ENCODE peak calls at places on chromosomes 13 and 19, in nine cellular contexts. Y is GM13977, S is epithelial cell of proximal tubule, W is WTC11, M is colonic mucosa, T is body of pancreas, U is B cell, V is IMR-90, E is Calu3. J is an unnamed sample.

GRCh38 chr19:8148410-8149231 is 771 bp downstream of the FBN3 start:
- DNase-seq in Y (no peak), S (no peak), W (peak; percentile 93), M (no peak), T (no peak), U (peak; percentile 68), V (no peak), E (peak; percentile 40), J (peak; percentile 14)

GRCh38 chr19:8571006-8571411 is 6.2 kb downstream of the MYO1F start:
- DNase-seq in Y (no peak), S (no peak), W (no peak), M (peak; percentile 38), T (no peak), U (no peak), V (peak; percentile 68), E (peak; percentile 6), J (peak; percentile 73)

GRCh38 chr13:39581177-39581576 is 21.8 kb downstream of the LHFPL6 start:
- DNase-seq in Y (no peak), S (no peak), W (no peak), M (no peak), T (no peak), U (no peak), V (no peak), E (no peak), J (no peak)

GRCh38 chr19:5983367-5983955 is 5.5 kb upstream of the RANBP3 start:
- DNase-seq in Y (no peak), S (no peak), W (no peak), M (no peak), T (no peak), U (no peak), V (no peak), E (no peak), J (no peak)

GRCh38 chr13:61188057-61188456 is 227.6 kb downstream of the PCDH20 start:
- DNase-seq in Y (no peak), S (no peak), W (no peak), M (no peak), T (no peak), U (no peak), V (no peak), E (no peak), J (no peak)

GRCh38 chr13:51453308-51453958 is 597 bp upstream of the INTS6 start:
- DNase-seq in Y (peak; percentile 84), S (peak; percentile 52), W (peak; percentile 66), M (peak; percentile 87), T (no peak), U (peak; percentile 84), V (no peak), E (peak; percentile 70), J (peak; percentile 84)

GRCh38 chr13:35481777-35482176 is 5.3 kb upstream of the MAB21L1 start:
- DNase-seq in Y (no peak), S (no peak), W (no peak), M (no peak), T (no peak), U (no peak), V (no peak), E (no peak), J (no peak)

GRCh38 chr19:47156861-47157454 is 26.3 kb downstream of the SAE1 start:
- DNase-seq in Y (peak; percentile 28), S (no peak), W (no peak), M (no peak), T (no peak), U (no peak), V (no peak), E (no peak), J (peak; percentile 36)

GRCh38 chr19:11425719-11426457 is 6.8 kb upstream of the RGL3 start:
- DNase-seq in Y (no peak), S (no peak), W (peak; percentile 76), M (no peak), T (no peak), U (peak; percentile 16), V (no peak), E (no peak), J (peak; percentile 24)

GRCh38 chr19:13521066-13521465 is 14.8 kb upstream of the CACNA1A start:
- DNase-seq in Y (no peak), S (no peak), W (no peak), M (no peak), T (no peak), U (no peak), V (peak; percentile 24), E (no peak), J (no peak)

GRCh38 chr13:31703780-31704179 is 35.5 kb upstream of the RXFP2 start:
- DNase-seq in Y (no peak), S (no peak), W (no peak), M (no peak), T (no peak), U (no peak), V (no peak), E (no peak), J (no peak)

GRCh38 chr13:31697290-31697689 is 42.0 kb upstream of the RXFP2 start:
- DNase-seq in Y (no peak), S (no peak), W (no peak), M (no peak), T (no peak), U (no peak), V (no peak), E (no peak), J (no peak)

DNA sequence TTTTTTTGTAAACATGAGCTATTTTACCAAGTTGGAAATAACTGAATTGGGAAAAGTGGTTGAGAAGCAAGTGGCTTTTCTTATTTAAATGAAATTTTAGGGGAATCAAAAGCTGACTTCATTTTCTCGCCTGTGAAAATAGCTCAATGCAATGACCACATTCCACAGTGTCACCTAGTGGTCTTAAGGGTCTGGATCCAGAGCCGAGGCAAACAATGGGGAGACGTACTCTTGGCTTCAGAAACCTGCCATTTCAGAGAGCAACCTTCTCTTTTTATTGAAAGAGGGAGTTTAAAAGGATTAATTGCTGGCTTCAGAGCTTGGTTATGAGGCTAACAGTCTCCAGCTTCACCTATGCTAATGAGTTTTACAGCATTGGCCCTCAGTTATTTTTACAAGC is 39.7 kb upstream of the RXFP2 start:
- DNase-seq in Y (no peak), S (no peak), W (peak; percentile 12), M (no peak), T (no peak), U (no peak), V (no peak), E (no peak), J (no peak)
- TF ChIP-seq CTCF in Y (no peak), S (no peak), W (no peak), M (no peak), T (no peak), U (no peak), V (no peak), E (no peak), J (no peak)

GRCh38 chr19:58054792-58055482 is 4.1 kb upstream of the ZNF135 start:
- DNase-seq in Y (peak; percentile 26), S (no peak), W (peak; percentile 84), M (no peak), T (peak; percentile 49), U (peak; percentile 44), V (peak; percentile 2), E (no peak), J (no peak)
- TF ChIP-seq CTCF in Y (no peak), S (no peak), W (no peak), M (no peak), T (no peak), U (no peak), V (no peak), E (no peak), J (no peak)

DNA sequence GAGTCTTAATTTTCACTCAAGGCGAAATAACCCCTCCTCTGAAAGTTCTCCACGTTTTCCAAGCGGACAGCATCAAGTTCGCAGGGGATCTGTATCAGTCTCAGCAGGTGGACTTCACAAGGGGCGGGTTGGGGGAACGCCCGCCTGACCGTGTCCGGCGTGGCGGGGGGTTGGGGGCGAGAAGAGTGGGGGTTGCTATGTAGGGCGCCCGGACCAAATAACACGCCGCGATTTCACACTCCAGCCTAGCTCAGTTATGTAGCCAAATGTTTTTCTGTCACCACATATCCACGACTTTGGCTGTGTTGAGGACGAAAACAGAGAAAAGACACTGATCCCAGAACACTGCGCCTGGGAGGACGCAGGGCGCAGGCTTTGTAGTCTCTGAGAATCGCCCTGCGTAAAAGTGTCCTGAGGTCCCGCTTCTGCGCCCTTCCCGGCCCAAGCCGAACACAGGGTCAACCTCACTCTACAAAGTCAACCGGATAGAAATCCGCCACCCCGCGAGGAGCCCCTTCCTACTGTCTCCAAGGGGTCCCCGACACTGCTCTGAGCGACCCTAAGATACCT is 541 bp downstream of the RUBCNL start:
- DNase-seq in Y (no peak), S (no peak), W (no peak), M (no peak), T (no peak), U (no peak), V (no peak), E (no peak), J (no peak)
- TF ChIP-seq CTCF in Y (no peak), S (no peak), W (no peak), M (no peak), T (no peak), U (no peak), V (no peak), E (no peak), J (no peak)

DNA sequence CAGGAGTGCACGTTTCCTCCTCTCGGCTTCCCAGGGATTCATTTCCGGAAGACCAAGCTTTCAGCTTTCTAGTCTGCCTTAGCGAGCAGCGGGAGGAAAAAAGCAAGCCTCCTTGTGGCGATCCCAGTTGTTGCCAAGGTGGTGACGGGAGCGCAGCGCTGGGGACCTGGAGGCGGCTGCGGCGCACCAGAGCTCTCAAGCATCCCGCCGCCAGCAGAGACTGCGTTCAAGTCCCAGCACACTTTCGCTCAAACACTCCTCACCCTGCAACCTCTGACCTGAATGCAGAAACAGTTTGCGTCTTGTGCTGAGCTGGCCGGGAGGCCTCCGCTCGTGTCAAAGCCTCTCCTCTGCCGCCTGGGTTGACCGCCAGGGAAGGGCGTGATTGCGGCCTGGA is 4.9 kb downstream of the GSX1 start:
- DNase-seq in Y (no peak), S (no peak), W (peak; percentile 78), M (no peak), T (no peak), U (no peak), V (peak; percentile 30), E (peak; percentile 37), J (no peak)
- TF ChIP-seq CTCF in Y (no peak), S (peak; percentile 15), W (no peak), M (no peak), T (peak; percentile 8), U (no peak), V (peak; percentile 23), E (no peak), J (no peak)